ENCODE peak calls at places on chromosomes 16 and 17, in six cellular contexts. One of them, this sample, is unnamed.

GRCh38 chr17:77877019-77877418 is 81.5 kb upstream of the TNRC6C start:
- DNase-seq in activated CD8-positive, alpha-beta T cell treated with anti-CD3 and anti-CD28 coated beads for 36 hours: no peak
- DNase-seq in B cell: no peak
- DNase-seq in astrocyte: no peak
- DNase-seq in neural crest cell: no peak
- DNase-seq in CD8-positive, alpha-beta T cell: no peak
- DNase-seq in this sample: no peak

GRCh38 chr17:42659079-42659931 is at the start of gene TUBG2:
- DNase-seq in neural crest cell: peak; percentile 86
- DNase-seq in astrocyte: peak; percentile 77
- DNase-seq in B cell: peak; percentile 85
- DNase-seq in CD8-positive, alpha-beta T cell: peak; percentile 68
- DNase-seq in activated CD8-positive, alpha-beta T cell treated with anti-CD3 and anti-CD28 coated beads for 36 hours: peak; percentile 80
- DNase-seq in this sample: peak; percentile 91

GRCh38 chr16:57899771-57900661 is 70.9 kb downstream of the CNGB1 start:
- DNase-seq in astrocyte: peak; percentile 37
- DNase-seq in B cell: peak; percentile 65
- DNase-seq in activated CD8-positive, alpha-beta T cell treated with anti-CD3 and anti-CD28 coated beads for 36 hours: peak; percentile 88
- DNase-seq in CD8-positive, alpha-beta T cell: peak; percentile 72
- DNase-seq in neural crest cell: peak; percentile 82
- DNase-seq in this sample: peak; percentile 79

GRCh38 chr17:57767561-57767960 is 22.5 kb upstream of the CCDC182 start:
- DNase-seq in B cell: no peak
- DNase-seq in neural crest cell: no peak
- DNase-seq in activated CD8-positive, alpha-beta T cell treated with anti-CD3 and anti-CD28 coated beads for 36 hours: no peak
- DNase-seq in astrocyte: no peak
- DNase-seq in CD8-positive, alpha-beta T cell: no peak
- DNase-seq in this sample: no peak

GRCh38 chr17:79671387-79671752 is 59.4 kb upstream of the ENPP7 start:
- DNase-seq in neural crest cell: no peak
- DNase-seq in CD8-positive, alpha-beta T cell: no peak
- DNase-seq in astrocyte: no peak
- DNase-seq in B cell: no peak
- DNase-seq in activated CD8-positive, alpha-beta T cell treated with anti-CD3 and anti-CD28 coated beads for 36 hours: no peak
- DNase-seq in this sample: no peak

GRCh38 chr16:89710709-89711564 is 9.4 kb upstream of the SPATA2L start:
- DNase-seq in B cell: peak; percentile 41
- DNase-seq in neural crest cell: no peak
- DNase-seq in astrocyte: no peak
- DNase-seq in CD8-positive, alpha-beta T cell: no peak
- DNase-seq in activated CD8-positive, alpha-beta T cell treated with anti-CD3 and anti-CD28 coated beads for 36 hours: no peak
- DNase-seq in this sample: no peak

GRCh38 chr17:72693147-72693878 is 399.2 kb downstream of the SLC39A11 start:
- DNase-seq in astrocyte: no peak
- DNase-seq in neural crest cell: no peak
- DNase-seq in CD8-positive, alpha-beta T cell: no peak
- DNase-seq in activated CD8-positive, alpha-beta T cell treated with anti-CD3 and anti-CD28 coated beads for 36 hours: no peak
- DNase-seq in B cell: no peak
- DNase-seq in this sample: no peak

GRCh38 chr17:4751925-4752324 is 12.2 kb upstream of the CXCL16 start:
- DNase-seq in neural crest cell: no peak
- DNase-seq in B cell: no peak
- DNase-seq in CD8-positive, alpha-beta T cell: no peak
- DNase-seq in astrocyte: no peak
- DNase-seq in activated CD8-positive, alpha-beta T cell treated with anti-CD3 and anti-CD28 coated beads for 36 hours: no peak
- DNase-seq in this sample: no peak

GRCh38 chr17:58632324-58633314 is 59.2 kb downstream of the TEX14 start:
- DNase-seq in B cell: no peak
- DNase-seq in CD8-positive, alpha-beta T cell: no peak
- DNase-seq in astrocyte: no peak
- DNase-seq in activated CD8-positive, alpha-beta T cell treated with anti-CD3 and anti-CD28 coated beads for 36 hours: no peak
- DNase-seq in neural crest cell: no peak
- DNase-seq in this sample: no peak

GRCh38 chr17:80110927-80111701 is 9.7 kb downstream of the GAA start:
- DNase-seq in CD8-positive, alpha-beta T cell: no peak
- DNase-seq in B cell: no peak
- DNase-seq in astrocyte: no peak
- DNase-seq in activated CD8-positive, alpha-beta T cell treated with anti-CD3 and anti-CD28 coated beads for 36 hours: no peak
- DNase-seq in neural crest cell: no peak
- DNase-seq in this sample: no peak

GRCh38 chr16:64242510-64242909 is 879.4 kb downstream of the CDH11 start:
- DNase-seq in B cell: no peak
- DNase-seq in CD8-positive, alpha-beta T cell: no peak
- DNase-seq in astrocyte: no peak
- DNase-seq in neural crest cell: no peak
- DNase-seq in activated CD8-positive, alpha-beta T cell treated with anti-CD3 and anti-CD28 coated beads for 36 hours: no peak
- DNase-seq in this sample: no peak

GRCh38 chr16:85394511-85395206 is 218.5 kb upstream of the GSE1 start:
- DNase-seq in CD8-positive, alpha-beta T cell: no peak
- DNase-seq in activated CD8-positive, alpha-beta T cell treated with anti-CD3 and anti-CD28 coated beads for 36 hours: no peak
- DNase-seq in astrocyte: no peak
- DNase-seq in neural crest cell: no peak
- DNase-seq in B cell: no peak
- DNase-seq in this sample: no peak

GRCh38 chr16:27174007-27174406 is 29.3 kb upstream of the KDM8 start:
- DNase-seq in neural crest cell: no peak
- DNase-seq in activated CD8-positive, alpha-beta T cell treated with anti-CD3 and anti-CD28 coated beads for 36 hours: peak; percentile 83
- DNase-seq in astrocyte: no peak
- DNase-seq in B cell: peak; percentile 52
- DNase-seq in CD8-positive, alpha-beta T cell: peak; percentile 71
- DNase-seq in this sample: no peak

GRCh38 chr17:6666557-6666956 is 15.0 kb downstream of the C17orf100 start:
- DNase-seq in neural crest cell: no peak
- DNase-seq in activated CD8-positive, alpha-beta T cell treated with anti-CD3 and anti-CD28 coated beads for 36 hours: no peak
- DNase-seq in CD8-positive, alpha-beta T cell: no peak
- DNase-seq in B cell: no peak
- DNase-seq in astrocyte: no peak
- DNase-seq in this sample: no peak

GRCh38 chr17:45336390-45337182 is 19.8 kb upstream of the MAP3K14 start:
- DNase-seq in astrocyte: no peak
- DNase-seq in neural crest cell: no peak
- DNase-seq in CD8-positive, alpha-beta T cell: no peak
- DNase-seq in B cell: no peak
- DNase-seq in activated CD8-positive, alpha-beta T cell treated with anti-CD3 and anti-CD28 coated beads for 36 hours: no peak
- DNase-seq in this sample: no peak

GRCh38 chr17:20989991-20990855 is 52.6 kb downstream of the USP22 start:
- DNase-seq in CD8-positive, alpha-beta T cell: no peak
- DNase-seq in activated CD8-positive, alpha-beta T cell treated with anti-CD3 and anti-CD28 coated beads for 36 hours: no peak
- DNase-seq in neural crest cell: no peak
- DNase-seq in astrocyte: no peak
- DNase-seq in B cell: no peak
- DNase-seq in this sample: no peak

GRCh38 chr17:21292867-21293845 is 8.6 kb downstream of the MAP2K3 start:
- DNase-seq in activated CD8-positive, alpha-beta T cell treated with anti-CD3 and anti-CD28 coated beads for 36 hours: no peak
- DNase-seq in neural crest cell: no peak
- DNase-seq in B cell: no peak
- DNase-seq in astrocyte: no peak
- DNase-seq in CD8-positive, alpha-beta T cell: no peak
- DNase-seq in this sample: no peak

GRCh38 chr16:83356266-83356665 is 451.5 kb upstream of the HSBP1 start:
- DNase-seq in activated CD8-positive, alpha-beta T cell treated with anti-CD3 and anti-CD28 coated beads for 36 hours: peak; percentile 24
- DNase-seq in CD8-positive, alpha-beta T cell: no peak
- DNase-seq in neural crest cell: peak; percentile 2
- DNase-seq in B cell: peak; percentile 11
- DNase-seq in astrocyte: peak; percentile 60
- DNase-seq in this sample: peak; percentile 47

GRCh38 chr16:9033125-9033830 is 58.2 kb upstream of the HAPSTR1 start:
- DNase-seq in B cell: no peak
- DNase-seq in astrocyte: peak; percentile 44
- DNase-seq in CD8-positive, alpha-beta T cell: no peak
- DNase-seq in activated CD8-positive, alpha-beta T cell treated with anti-CD3 and anti-CD28 coated beads for 36 hours: peak; percentile 27
- DNase-seq in neural crest cell: peak; percentile 40
- DNase-seq in this sample: peak; percentile 55

GRCh38 chr17:68197091-68197996 is 50.5 kb upstream of the AMZ2 start:
- DNase-seq in astrocyte: no peak
- DNase-seq in B cell: peak; percentile 79
- DNase-seq in activated CD8-positive, alpha-beta T cell treated with anti-CD3 and anti-CD28 coated beads for 36 hours: peak; percentile 52
- DNase-seq in CD8-positive, alpha-beta T cell: peak; percentile 45
- DNase-seq in neural crest cell: no peak
- DNase-seq in this sample: peak; percentile 56

GRCh38 chr16:64313726-64314125 is 808.1 kb downstream of the CDH11 start:
- DNase-seq in astrocyte: no peak
- DNase-seq in B cell: no peak
- DNase-seq in neural crest cell: no peak
- DNase-seq in CD8-positive, alpha-beta T cell: no peak
- DNase-seq in activated CD8-positive, alpha-beta T cell treated with anti-CD3 and anti-CD28 coated beads for 36 hours: no peak
- DNase-seq in this sample: no peak

GRCh38 chr16:22225060-22225459 is 19.0 kb downstream of the EEF2K start:
- DNase-seq in activated CD8-positive, alpha-beta T cell treated with anti-CD3 and anti-CD28 coated beads for 36 hours: no peak
- DNase-seq in neural crest cell: no peak
- DNase-seq in astrocyte: no peak
- DNase-seq in CD8-positive, alpha-beta T cell: no peak
- DNase-seq in B cell: no peak
- DNase-seq in this sample: no peak

GRCh38 chr17:57284583-57284982 is 28.3 kb downstream of the MSI2 start:
- DNase-seq in CD8-positive, alpha-beta T cell: peak; percentile 40
- DNase-seq in activated CD8-positive, alpha-beta T cell treated with anti-CD3 and anti-CD28 coated beads for 36 hours: peak; percentile 72
- DNase-seq in B cell: no peak
- DNase-seq in astrocyte: no peak
- DNase-seq in neural crest cell: no peak
- DNase-seq in this sample: no peak

GRCh38 chr16:67959520-67959919 is 8.9 kb downstream of the SLC12A4 start:
- DNase-seq in astrocyte: peak; percentile 31
- DNase-seq in neural crest cell: no peak
- DNase-seq in B cell: no peak
- DNase-seq in CD8-positive, alpha-beta T cell: no peak
- DNase-seq in activated CD8-positive, alpha-beta T cell treated with anti-CD3 and anti-CD28 coated beads for 36 hours: no peak
- DNase-seq in this sample: no peak

GRCh38 chr16:30896203-30896889 is at the start of gene CTF1:
- DNase-seq in astrocyte: peak; percentile 79
- DNase-seq in neural crest cell: peak; percentile 57
- DNase-seq in B cell: no peak
- DNase-seq in CD8-positive, alpha-beta T cell: no peak
- DNase-seq in activated CD8-positive, alpha-beta T cell treated with anti-CD3 and anti-CD28 coated beads for 36 hours: no peak
- DNase-seq in this sample: no peak

GRCh38 chr17:1484586-1485310 is 7.7 kb downstream of the MYO1C start:
- DNase-seq in astrocyte: no peak
- DNase-seq in activated CD8-positive, alpha-beta T cell treated with anti-CD3 and anti-CD28 coated beads for 36 hours: peak; percentile 51
- DNase-seq in CD8-positive, alpha-beta T cell: peak; percentile 70
- DNase-seq in B cell: peak; percentile 94
- DNase-seq in neural crest cell: peak; percentile 31
- DNase-seq in this sample: peak; percentile 82

GRCh38 chr16:3306078-3306477 is 781 bp downstream of the ZNF75A start:
- DNase-seq in neural crest cell: no peak
- DNase-seq in activated CD8-positive, alpha-beta T cell treated with anti-CD3 and anti-CD28 coated beads for 36 hours: no peak
- DNase-seq in CD8-positive, alpha-beta T cell: no peak
- DNase-seq in astrocyte: no peak
- DNase-seq in B cell: no peak
- DNase-seq in this sample: no peak

GRCh38 chr16:3304370-3304769 is 860 bp downstream of the TIGD7 start:
- DNase-seq in activated CD8-positive, alpha-beta T cell treated with anti-CD3 and anti-CD28 coated beads for 36 hours: no peak
- DNase-seq in B cell: no peak
- DNase-seq in astrocyte: peak; percentile 16
- DNase-seq in CD8-positive, alpha-beta T cell: no peak
- DNase-seq in neural crest cell: no peak
- DNase-seq in this sample: no peak

GRCh38 chr16:3305109-3306068 is at the start of the genes TIGD7 and ZNF75A:
- DNase-seq in B cell: peak; percentile 92
- DNase-seq in activated CD8-positive, alpha-beta T cell treated with anti-CD3 and anti-CD28 coated beads for 36 hours: peak; percentile 87
- DNase-seq in neural crest cell: peak; percentile 69
- DNase-seq in astrocyte: peak; percentile 90
- DNase-seq in CD8-positive, alpha-beta T cell: peak; percentile 91
- DNase-seq in this sample: peak; percentile 93
- TF ChIP-seq CTCF in B cell: no peak
- TF ChIP-seq CTCF in activated CD8-positive, alpha-beta T cell treated with anti-CD3 and anti-CD28 coated beads for 36 hours: peak; percentile 19
- TF ChIP-seq CTCF in neural crest cell: peak; percentile 17
- TF ChIP-seq CTCF in astrocyte: no peak
- TF ChIP-seq CTCF in CD8-positive, alpha-beta T cell: no peak
- TF ChIP-seq CTCF in this sample: no peak

GRCh38 chr17:76391200-76391715 is 6.8 kb downstream of the SPHK1 start:
- DNase-seq in CD8-positive, alpha-beta T cell: no peak
- DNase-seq in neural crest cell: no peak
- DNase-seq in astrocyte: no peak
- DNase-seq in activated CD8-positive, alpha-beta T cell treated with anti-CD3 and anti-CD28 coated beads for 36 hours: no peak
- DNase-seq in B cell: no peak
- DNase-seq in this sample: no peak

GRCh38 chr17:76386966-76387765 is 2.8 kb downstream of the SPHK1 start:
- DNase-seq in activated CD8-positive, alpha-beta T cell treated with anti-CD3 and anti-CD28 coated beads for 36 hours: no peak
- DNase-seq in B cell: no peak
- DNase-seq in neural crest cell: no peak
- DNase-seq in astrocyte: no peak
- DNase-seq in CD8-positive, alpha-beta T cell: no peak
- DNase-seq in this sample: no peak

GRCh38 chr17:76390003-76390421 is 5.6 kb downstream of the SPHK1 start:
- DNase-seq in neural crest cell: no peak
- DNase-seq in B cell: no peak
- DNase-seq in activated CD8-positive, alpha-beta T cell treated with anti-CD3 and anti-CD28 coated beads for 36 hours: no peak
- DNase-seq in astrocyte: no peak
- DNase-seq in CD8-positive, alpha-beta T cell: no peak
- DNase-seq in this sample: no peak

GRCh38 chr17:76385892-76386786 is 1.7 kb downstream of the SPHK1 start:
- DNase-seq in activated CD8-positive, alpha-beta T cell treated with anti-CD3 and anti-CD28 coated beads for 36 hours: peak; percentile 93
- DNase-seq in B cell: peak; percentile 97
- DNase-seq in astrocyte: peak; percentile 62
- DNase-seq in neural crest cell: peak; percentile 90
- DNase-seq in CD8-positive, alpha-beta T cell: peak; percentile 82
- DNase-seq in this sample: peak; percentile 95

GRCh38 chr17:76388966-76389888 is 4.8 kb downstream of the SPHK1 start:
- DNase-seq in astrocyte: no peak
- DNase-seq in neural crest cell: no peak
- DNase-seq in CD8-positive, alpha-beta T cell: no peak
- DNase-seq in B cell: no peak
- DNase-seq in activated CD8-positive, alpha-beta T cell treated with anti-CD3 and anti-CD28 coated beads for 36 hours: no peak
- DNase-seq in this sample: no peak
- TF ChIP-seq CTCF in astrocyte: no peak
- TF ChIP-seq CTCF in neural crest cell: no peak
- TF ChIP-seq CTCF in CD8-positive, alpha-beta T cell: no peak
- TF ChIP-seq CTCF in B cell: no peak
- TF ChIP-seq CTCF in activated CD8-positive, alpha-beta T cell treated with anti-CD3 and anti-CD28 coated beads for 36 hours: no peak
- TF ChIP-seq CTCF in this sample: no peak

DNA sequence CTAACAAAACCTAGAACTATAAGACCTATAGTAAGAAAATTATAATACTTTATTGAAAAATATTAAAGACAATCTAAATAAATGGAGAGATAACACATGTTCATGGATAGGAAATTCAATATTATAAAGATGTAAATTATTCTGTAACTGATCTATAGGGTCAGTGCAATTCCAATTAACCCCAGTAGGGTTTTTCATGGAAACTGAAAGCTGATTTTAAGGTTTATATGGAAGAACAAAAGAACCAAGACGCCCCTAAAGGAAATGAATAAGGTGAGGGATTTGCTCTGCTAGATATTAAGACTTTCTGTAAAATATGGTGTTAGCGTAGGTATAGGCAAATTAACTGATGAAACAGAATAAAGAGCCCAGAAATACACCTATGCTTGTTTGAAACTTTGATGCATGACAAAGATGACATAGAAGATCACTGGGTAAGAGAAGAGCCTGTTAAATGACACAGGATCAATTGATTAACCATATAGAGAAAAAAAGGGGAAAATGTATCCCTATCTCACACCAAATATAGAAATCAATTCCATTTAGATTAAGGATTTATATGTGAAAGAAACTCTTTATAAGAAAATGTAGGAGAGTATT is 3.0 kb downstream of the ICAM2 start:
- DNase-seq in neural crest cell: no peak
- DNase-seq in astrocyte: no peak
- DNase-seq in B cell: no peak
- DNase-seq in CD8-positive, alpha-beta T cell: no peak
- DNase-seq in activated CD8-positive, alpha-beta T cell treated with anti-CD3 and anti-CD28 coated beads for 36 hours: no peak
- DNase-seq in this sample: no peak
- TF ChIP-seq CTCF in neural crest cell: peak; percentile 54
- TF ChIP-seq CTCF in astrocyte: no peak
- TF ChIP-seq CTCF in B cell: peak; percentile 56
- TF ChIP-seq CTCF in CD8-positive, alpha-beta T cell: peak; percentile 58
- TF ChIP-seq CTCF in activated CD8-positive, alpha-beta T cell treated with anti-CD3 and anti-CD28 coated beads for 36 hours: peak; percentile 64
- TF ChIP-seq CTCF in this sample: no peak

GRCh38 chr17:74212913-74213791 is at the start of gene TTYH2:
- DNase-seq in astrocyte: peak; percentile 66
- DNase-seq in CD8-positive, alpha-beta T cell: peak; percentile 70
- DNase-seq in B cell: peak; percentile 85
- DNase-seq in neural crest cell: peak; percentile 66
- DNase-seq in activated CD8-positive, alpha-beta T cell treated with anti-CD3 and anti-CD28 coated beads for 36 hours: peak; percentile 65
- DNase-seq in this sample: peak; percentile 87
- TF ChIP-seq CTCF in astrocyte: peak; percentile 6
- TF ChIP-seq CTCF in CD8-positive, alpha-beta T cell: no peak
- TF ChIP-seq CTCF in B cell: peak; percentile 32
- TF ChIP-seq CTCF in neural crest cell: peak; percentile 52
- TF ChIP-seq CTCF in activated CD8-positive, alpha-beta T cell treated with anti-CD3 and anti-CD28 coated beads for 36 hours: peak; percentile 45
- TF ChIP-seq CTCF in this sample: peak; percentile 10

This sample was measured in GM13976.